ENCODE peak calls at places on chromosome 22, in seven cellular contexts. X is HFFc6; C is AG09319; U is WTC11; M is cardiac muscle cell; B is activated CD8-positive, alpha-beta T cell treated with anti-CD3 and anti-CD28 coated beads for 36 hours; K is RWPE1. A is an unnamed sample.

GRCh38 chr22:41320416-41321240 is 19.3 kb downstream of the ZC3H7B start:
- DNase-seq in X (no peak), C (no peak), U (no peak), M (no peak), B (no peak), K (no peak), A (no peak)

GRCh38 chr22:27370987-27371386 is 430.6 kb downstream of the MN1 start:
- DNase-seq in X (no peak), C (no peak), U (no peak), M (no peak), B (no peak), K (no peak), A (no peak)

GRCh38 chr22:46071451-46072029 is 78.8 kb upstream of the PPARA start:
- DNase-seq in X (peak; percentile 91), C (peak; percentile 96), U (peak; percentile 38), M (peak; percentile 66), B (peak; percentile 67), K (peak; percentile 79), A (no peak)

GRCh38 chr22:49488943-49489342 is 338.7 kb downstream of the BRD1 start:
- DNase-seq in X (no peak), C (no peak), U (no peak), M (no peak), B (no peak), K (no peak), A (no peak)

GRCh38 chr22:22785316-22786065 is 102.1 kb upstream of the IGLL5 start:
- DNase-seq in X (no peak), C (no peak), U (peak; percentile 38), M (no peak), B (no peak), K (no peak), A (no peak)

GRCh38 chr22:16915711-16916110 is 90.5 kb upstream of the XKR3 start:
- DNase-seq in X (no peak), C (no peak), U (no peak), M (no peak), B (peak; percentile 15), K (no peak), A (no peak)

GRCh38 chr22:21633481-21633880 is 921 bp downstream of the CCDC116 start:
- DNase-seq in X (no peak), C (no peak), U (no peak), M (no peak), B (no peak), K (no peak), A (no peak)

GRCh38 chr22:19085233-19086043 is 36.8 kb downstream of the DGCR2 start:
- DNase-seq in X (peak; percentile 36), C (no peak), U (no peak), M (no peak), B (no peak), K (no peak), A (peak; percentile 9)

GRCh38 chr22:41479671-41480396 is 10.9 kb downstream of the ACO2 start:
- DNase-seq in X (peak; percentile 64), C (no peak), U (peak; percentile 15), M (no peak), B (no peak), K (no peak), A (no peak)

GRCh38 chr22:50311606-50312351 is 4.3 kb upstream of the PLXNB2 start:
- DNase-seq in X (no peak), C (no peak), U (no peak), M (no peak), B (no peak), K (no peak), A (no peak)

GRCh38 chr22:46336119-46337078 is 885 bp downstream of the TRMU start:
- DNase-seq in X (peak; percentile 28), C (no peak), U (peak; percentile 30), M (peak; percentile 63), B (peak; percentile 37), K (no peak), A (peak; percentile 28)

GRCh38 chr22:34294986-34295385 is 374.7 kb upstream of the LARGE1 start:
- DNase-seq in X (no peak), C (no peak), U (no peak), M (no peak), B (no peak), K (no peak), A (no peak)

GRCh38 chr22:47201186-47201995 is 438.9 kb downstream of the TBC1D22A start:
- DNase-seq in X (no peak), C (no peak), U (no peak), M (no peak), B (no peak), K (no peak), A (no peak)

GRCh38 chr22:23098718-23099524 is 28.6 kb downstream of the GNAZ start:
- DNase-seq in X (no peak), C (no peak), U (no peak), M (no peak), B (no peak), K (no peak), A (no peak)

GRCh38 chr22:25777870-25778269 is 35.9 kb downstream of the MYO18B start:
- DNase-seq in X (peak; percentile 48), C (no peak), U (no peak), M (no peak), B (peak; percentile 37), K (peak; percentile 20), A (peak; percentile 17)

GRCh38 chr22:19576460-19577421 is 52.5 kb upstream of the CLDN5 start:
- DNase-seq in X (peak; percentile 53), C (no peak), U (no peak), M (no peak), B (peak; percentile 81), K (no peak), A (no peak)

GRCh38 chr22:46079861-46080821 is 70.2 kb upstream of the PPARA start:
- DNase-seq in X (peak; percentile 87), C (peak; percentile 91), U (peak; percentile 9), M (no peak), B (no peak), K (peak; percentile 52), A (no peak)

DNA sequence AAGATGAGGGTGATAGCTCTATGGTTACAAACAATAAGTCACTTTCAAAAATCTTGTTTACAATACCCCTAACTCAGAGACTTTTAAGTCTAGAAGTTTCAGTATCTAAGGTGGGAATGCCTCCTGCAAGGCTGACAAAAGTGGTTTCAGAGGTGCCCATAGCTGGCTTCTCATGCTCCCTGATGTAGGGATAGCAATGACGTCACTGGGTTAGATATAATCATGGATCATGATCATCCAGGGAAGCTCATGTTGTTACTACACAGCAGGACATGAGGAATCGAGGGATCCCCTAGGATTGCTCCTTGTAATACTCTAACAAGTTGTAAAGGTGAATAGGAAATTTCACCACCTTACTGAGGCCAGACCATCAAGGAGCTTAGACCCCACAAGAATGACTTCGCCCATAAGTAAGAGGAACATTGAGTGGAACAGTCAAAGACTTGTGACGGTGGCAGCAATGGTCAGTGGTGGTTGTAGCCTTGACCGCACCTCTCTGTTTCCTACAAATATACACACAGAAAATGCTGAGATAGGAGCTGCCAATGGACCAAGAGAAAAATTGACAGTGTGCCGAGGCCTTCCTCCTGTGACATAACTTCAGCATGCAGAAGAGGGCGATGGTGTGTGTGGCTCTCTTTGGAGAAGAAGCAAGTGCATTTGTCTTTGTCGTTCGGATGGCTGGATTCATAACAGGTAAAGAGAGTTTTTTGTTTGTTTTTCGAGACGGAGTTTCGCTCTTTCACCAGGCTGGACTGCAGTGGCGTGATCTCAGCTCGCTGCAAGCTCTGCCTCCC is 15.6 kb downstream of the APOL4 start:
- DNase-seq in X (no peak), C (no peak), U (no peak), M (no peak), B (no peak), K (no peak), A (no peak)
- TF ChIP-seq CTCF in X (no peak), C (no peak), U (no peak), M (no peak), B (no peak), K (no peak), A (no peak)

DNA sequence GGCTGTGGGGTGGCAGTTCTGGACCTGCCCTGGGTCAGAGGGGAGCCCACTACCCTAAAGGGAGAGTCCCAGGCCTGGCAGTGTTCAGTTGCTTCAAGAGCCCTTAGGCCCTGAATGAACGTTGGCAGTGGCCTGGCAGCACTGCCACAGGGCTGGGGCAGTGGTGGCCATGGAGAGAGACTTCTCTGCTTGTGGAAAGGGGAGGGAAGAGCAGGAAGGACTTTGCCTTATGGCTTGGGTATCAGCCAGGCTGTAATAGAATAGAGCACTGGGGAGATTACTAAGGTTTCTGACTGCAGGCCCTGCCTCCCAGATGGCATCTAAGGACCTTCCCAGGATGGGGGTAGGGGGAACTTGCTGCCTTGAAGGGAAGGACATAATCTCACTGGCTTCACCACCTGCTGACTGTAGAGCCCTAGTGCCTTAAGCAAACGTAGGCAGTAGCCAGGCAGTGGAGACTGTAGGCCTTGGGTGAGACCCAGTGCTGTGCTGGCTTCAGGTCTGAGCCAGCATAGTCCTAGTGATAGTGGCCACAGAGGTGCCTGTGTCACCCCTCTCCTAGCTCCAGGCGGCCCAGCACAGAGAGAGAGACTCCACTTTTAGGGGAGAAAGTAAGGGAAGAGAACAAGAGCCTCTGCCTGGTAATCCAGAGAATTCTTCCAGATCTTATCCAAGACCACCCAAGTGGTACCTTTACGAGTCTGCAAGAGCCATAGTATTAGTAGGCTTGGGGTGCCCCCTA is 27.6 kb downstream of the PLA2G6 start:
- DNase-seq in X (no peak), C (no peak), U (no peak), M (no peak), B (no peak), K (no peak), A (no peak)
- TF ChIP-seq CTCF in X (no peak), C (no peak), U (no peak), M (no peak), B (no peak), K (no peak), A (no peak)

DNA sequence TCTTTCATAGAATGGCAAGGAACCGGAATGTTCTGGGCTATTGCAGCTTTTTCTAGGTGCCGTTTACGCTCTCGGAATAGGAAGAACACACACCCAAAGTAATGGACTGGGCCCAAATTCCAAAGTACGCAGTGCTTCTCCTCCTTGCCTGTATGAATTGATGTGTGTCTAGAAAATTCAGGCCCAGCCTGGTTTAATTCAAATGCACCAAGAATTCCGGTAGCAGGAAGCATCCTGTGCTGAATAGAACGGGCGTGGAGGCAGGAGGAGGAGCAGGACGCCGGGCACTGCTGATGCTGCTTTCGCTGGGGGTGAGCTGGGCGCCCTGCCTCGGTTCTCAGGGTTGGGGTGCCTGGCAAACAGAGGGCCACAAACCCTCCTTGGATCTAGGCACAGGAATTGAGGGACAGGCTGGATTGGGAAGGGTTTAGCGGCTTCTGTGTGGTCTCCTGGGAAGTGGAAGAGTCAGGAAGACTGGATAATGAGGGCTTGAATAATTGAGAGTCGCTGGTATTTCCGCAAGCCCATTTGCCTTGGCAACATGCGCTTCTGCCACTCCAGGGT is 2.0 kb downstream of the PARVB start:
- DNase-seq in X (no peak), C (no peak), U (no peak), M (no peak), B (no peak), K (no peak), A (no peak)
- TF ChIP-seq CTCF in X (no peak), C (no peak), U (no peak), M (no peak), B (no peak), K (no peak), A (no peak)

DNA sequence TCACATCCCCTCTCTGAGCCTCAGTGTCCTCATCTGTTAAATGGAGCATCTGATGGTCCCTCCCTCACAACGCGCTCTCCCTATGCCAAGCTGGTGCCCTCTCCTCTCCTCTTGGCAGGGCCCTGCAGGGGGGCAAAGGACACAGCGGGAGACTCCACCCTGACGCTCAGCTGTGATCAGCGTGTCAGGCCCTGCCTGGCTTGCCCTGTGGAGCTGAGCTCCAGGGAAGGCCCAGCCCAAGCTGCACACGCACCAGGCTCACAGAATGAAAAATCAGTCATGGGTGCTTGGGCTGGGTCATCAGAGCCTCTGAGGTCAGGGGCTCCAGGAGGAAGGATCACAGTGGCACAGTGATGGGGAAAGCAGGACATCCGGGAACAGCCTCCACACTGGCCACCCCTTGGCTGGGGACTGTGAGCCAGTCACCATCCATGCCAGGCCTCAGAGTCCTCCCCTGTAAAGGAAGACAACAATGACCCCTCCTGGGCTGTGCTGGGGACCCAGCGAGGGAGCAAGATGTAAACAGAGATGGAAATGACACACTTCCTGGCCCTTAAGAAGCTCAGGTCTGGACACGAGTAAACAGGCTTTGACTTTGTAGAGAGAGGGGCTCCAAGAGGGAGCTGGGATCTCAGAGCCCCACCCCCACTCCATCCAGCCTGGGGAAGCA is 36.6 kb downstream of the RPL3 start:
- DNase-seq in X (no peak), C (no peak), U (no peak), M (no peak), B (no peak), K (no peak), A (no peak)
- TF ChIP-seq CTCF in X (no peak), C (peak; percentile 18), U (no peak), M (no peak), B (no peak), K (no peak), A (no peak)

A was measured in endothelial cell.